ENCODE peak calls at places on chromosomes 11 and 22, in seven cellular contexts. One of them, this sample, is unnamed.
A peak's percentile ranks its signal among the peaks of the same experiment; 100 is the strongest.

GRCh38 chr11:128302425-128303186 is 284.8 kb downstream of the ETS1 start:
- DNase-seq in right lobe of liver: no peak
- DNase-seq in adrenal gland: no peak
- DNase-seq in endothelial cell of umbilical vein: no peak
- DNase-seq in A549: no peak
- DNase-seq in transverse colon: peak; percentile 33
- DNase-seq in uterus: no peak
- DNase-seq in this sample: no peak

GRCh38 chr11:15750535-15751297 is 605.6 kb downstream of the SOX6 start:
- DNase-seq in adrenal gland: no peak
- DNase-seq in uterus: no peak
- DNase-seq in endothelial cell of umbilical vein: no peak
- DNase-seq in A549: no peak
- DNase-seq in transverse colon: no peak
- DNase-seq in right lobe of liver: no peak
- DNase-seq in this sample: no peak

GRCh38 chr11:120346233-120346632 is 10.0 kb downstream of the ARHGEF12 start:
- DNase-seq in right lobe of liver: no peak
- DNase-seq in A549: no peak
- DNase-seq in transverse colon: no peak
- DNase-seq in adrenal gland: no peak
- DNase-seq in uterus: no peak
- DNase-seq in endothelial cell of umbilical vein: no peak
- DNase-seq in this sample: no peak

GRCh38 chr11:2375964-2376551 is 1.1 kb upstream of the CD81 start:
- DNase-seq in endothelial cell of umbilical vein: no peak
- DNase-seq in uterus: no peak
- DNase-seq in right lobe of liver: no peak
- DNase-seq in adrenal gland: peak; percentile 1
- DNase-seq in transverse colon: no peak
- DNase-seq in A549: no peak
- DNase-seq in this sample: no peak

GRCh38 chr11:134063991-134064747 is 4.7 kb upstream of the JAM3 start:
- DNase-seq in right lobe of liver: no peak
- DNase-seq in adrenal gland: no peak
- DNase-seq in A549: no peak
- DNase-seq in endothelial cell of umbilical vein: no peak
- DNase-seq in uterus: no peak
- DNase-seq in transverse colon: no peak
- DNase-seq in this sample: no peak

GRCh38 chr22:25750569-25751173 is 8.7 kb downstream of the MYO18B start:
- DNase-seq in right lobe of liver: no peak
- DNase-seq in endothelial cell of umbilical vein: no peak
- DNase-seq in adrenal gland: no peak
- DNase-seq in uterus: no peak
- DNase-seq in A549: no peak
- DNase-seq in transverse colon: no peak
- DNase-seq in this sample: no peak

GRCh38 chr11:88359529-88359928 is 22.0 kb upstream of the CTSC start:
- DNase-seq in transverse colon: no peak
- DNase-seq in adrenal gland: no peak
- DNase-seq in right lobe of liver: no peak
- DNase-seq in uterus: no peak
- DNase-seq in endothelial cell of umbilical vein: no peak
- DNase-seq in A549: no peak
- DNase-seq in this sample: no peak

GRCh38 chr22:40602231-40602630 is 34.3 kb downstream of the MRTFA start:
- DNase-seq in endothelial cell of umbilical vein: no peak
- DNase-seq in adrenal gland: no peak
- DNase-seq in transverse colon: no peak
- DNase-seq in A549: no peak
- DNase-seq in uterus: no peak
- DNase-seq in right lobe of liver: no peak
- DNase-seq in this sample: no peak

GRCh38 chr11:16987205-16987568 is 27.0 kb downstream of the PLEKHA7 start:
- DNase-seq in A549: no peak
- DNase-seq in transverse colon: peak; percentile 82
- DNase-seq in uterus: no peak
- DNase-seq in adrenal gland: no peak
- DNase-seq in endothelial cell of umbilical vein: no peak
- DNase-seq in right lobe of liver: no peak
- DNase-seq in this sample: no peak

GRCh38 chr11:128968916-128969315 is 26.2 kb upstream of the TP53AIP1 start:
- DNase-seq in uterus: no peak
- DNase-seq in right lobe of liver: no peak
- DNase-seq in transverse colon: no peak
- DNase-seq in adrenal gland: no peak
- DNase-seq in A549: no peak
- DNase-seq in endothelial cell of umbilical vein: no peak
- DNase-seq in this sample: no peak

GRCh38 chr11:94897330-94897768 is 76.0 kb downstream of the CWC15 start:
- DNase-seq in adrenal gland: peak; percentile 52
- DNase-seq in endothelial cell of umbilical vein: peak; percentile 61
- DNase-seq in right lobe of liver: peak; percentile 35
- DNase-seq in A549: peak; percentile 10
- DNase-seq in uterus: peak; percentile 54
- DNase-seq in transverse colon: peak; percentile 47
- DNase-seq in this sample: no peak

GRCh38 chr22:23565288-23565941 is 14.7 kb downstream of the IGLL1 start:
- DNase-seq in endothelial cell of umbilical vein: no peak
- DNase-seq in A549: no peak
- DNase-seq in adrenal gland: no peak
- DNase-seq in right lobe of liver: peak; percentile 38
- DNase-seq in uterus: no peak
- DNase-seq in transverse colon: peak; percentile 27
- DNase-seq in this sample: no peak

GRCh38 chr11:1339066-1339675 is 29.7 kb upstream of the TOLLIP start:
- DNase-seq in transverse colon: no peak
- DNase-seq in uterus: no peak
- DNase-seq in A549: no peak
- DNase-seq in endothelial cell of umbilical vein: no peak
- DNase-seq in adrenal gland: no peak
- DNase-seq in right lobe of liver: no peak
- DNase-seq in this sample: no peak

GRCh38 chr11:6988506-6988905 is 31.6 kb downstream of the ZNF214 start:
- DNase-seq in A549: no peak
- DNase-seq in adrenal gland: no peak
- DNase-seq in transverse colon: no peak
- DNase-seq in uterus: no peak
- DNase-seq in endothelial cell of umbilical vein: no peak
- DNase-seq in right lobe of liver: no peak
- DNase-seq in this sample: no peak

GRCh38 chr11:121870202-121871045 is 245.6 kb downstream of the BLID start:
- DNase-seq in adrenal gland: no peak
- DNase-seq in uterus: no peak
- DNase-seq in endothelial cell of umbilical vein: no peak
- DNase-seq in A549: no peak
- DNase-seq in transverse colon: no peak
- DNase-seq in right lobe of liver: no peak
- DNase-seq in this sample: no peak

GRCh38 chr22:27795053-27795452 is 6.5 kb downstream of the MN1 start:
- DNase-seq in A549: no peak
- DNase-seq in endothelial cell of umbilical vein: no peak
- DNase-seq in uterus: no peak
- DNase-seq in adrenal gland: no peak
- DNase-seq in right lobe of liver: no peak
- DNase-seq in transverse colon: no peak
- DNase-seq in this sample: no peak

GRCh38 chr11:64037027-64037633 is 1.4 kb downstream of the FLRT1 start:
- DNase-seq in A549: no peak
- DNase-seq in right lobe of liver: no peak
- DNase-seq in uterus: no peak
- DNase-seq in transverse colon: no peak
- DNase-seq in endothelial cell of umbilical vein: no peak
- DNase-seq in adrenal gland: no peak
- DNase-seq in this sample: no peak

GRCh38 chr11:108069947-108070346 is 51.4 kb upstream of the ACAT1 start:
- DNase-seq in uterus: no peak
- DNase-seq in endothelial cell of umbilical vein: peak; percentile 29
- DNase-seq in adrenal gland: no peak
- DNase-seq in A549: no peak
- DNase-seq in right lobe of liver: no peak
- DNase-seq in transverse colon: no peak
- DNase-seq in this sample: no peak

GRCh38 chr22:22048981-22049531 is 66.5 kb upstream of the TOP3B start:
- DNase-seq in transverse colon: no peak
- DNase-seq in A549: no peak
- DNase-seq in right lobe of liver: no peak
- DNase-seq in uterus: no peak
- DNase-seq in endothelial cell of umbilical vein: no peak
- DNase-seq in adrenal gland: no peak
- DNase-seq in this sample: no peak

GRCh38 chr11:6604081-6604626 is 580 bp downstream of the ILK start:
- DNase-seq in endothelial cell of umbilical vein: peak; percentile 79
- DNase-seq in transverse colon: peak; percentile 57
- DNase-seq in uterus: no peak
- DNase-seq in right lobe of liver: no peak
- DNase-seq in adrenal gland: peak; percentile 61
- DNase-seq in A549: peak; percentile 47
- DNase-seq in this sample: no peak

GRCh38 chr11:92758216-92758615 is 211.2 kb upstream of the MTNR1B start:
- DNase-seq in transverse colon: no peak
- DNase-seq in adrenal gland: no peak
- DNase-seq in uterus: no peak
- DNase-seq in endothelial cell of umbilical vein: no peak
- DNase-seq in right lobe of liver: no peak
- DNase-seq in A549: no peak
- DNase-seq in this sample: no peak

GRCh38 chr11:8615633-8616032 is 21.6 kb upstream of the STK33 start:
- DNase-seq in right lobe of liver: no peak
- DNase-seq in adrenal gland: no peak
- DNase-seq in A549: no peak
- DNase-seq in transverse colon: no peak
- DNase-seq in endothelial cell of umbilical vein: no peak
- DNase-seq in uterus: no peak
- DNase-seq in this sample: no peak

GRCh38 chr22:28799834-28800307 is 498 bp downstream of the XBP1 start:
- DNase-seq in uterus: peak; percentile 66
- DNase-seq in transverse colon: peak; percentile 73
- DNase-seq in endothelial cell of umbilical vein: peak; percentile 68
- DNase-seq in adrenal gland: peak; percentile 71
- DNase-seq in A549: no peak
- DNase-seq in right lobe of liver: peak; percentile 68
- DNase-seq in this sample: no peak

GRCh38 chr22:31347251-31348008 is 1.3 kb upstream of the PATZ1 start:
- DNase-seq in adrenal gland: peak; percentile 71
- DNase-seq in endothelial cell of umbilical vein: peak; percentile 68
- DNase-seq in A549: peak; percentile 20
- DNase-seq in transverse colon: peak; percentile 72
- DNase-seq in uterus: peak; percentile 64
- DNase-seq in right lobe of liver: peak; percentile 69
- DNase-seq in this sample: no peak
- TF ChIP-seq POLR2A in adrenal gland: peak; percentile 45
- TF ChIP-seq POLR2A in endothelial cell of umbilical vein: peak; percentile 77
- TF ChIP-seq POLR2A in A549: no peak
- TF ChIP-seq POLR2A in transverse colon: peak; percentile 41
- TF ChIP-seq POLR2A in uterus: no peak
- TF ChIP-seq POLR2A in right lobe of liver: no peak
- TF ChIP-seq POLR2A in this sample: no peak

GRCh38 chr11:110434952-110435779 is 5.4 kb downstream of the FDX1 start:
- DNase-seq in A549: no peak
- DNase-seq in adrenal gland: no peak
- DNase-seq in transverse colon: peak; percentile 20
- DNase-seq in uterus: no peak
- DNase-seq in right lobe of liver: no peak
- DNase-seq in endothelial cell of umbilical vein: no peak
- DNase-seq in this sample: no peak

GRCh38 chr11:110435780-110436717 is 6.3 kb downstream of the FDX1 start:
- DNase-seq in adrenal gland: no peak
- DNase-seq in transverse colon: no peak
- DNase-seq in right lobe of liver: no peak
- DNase-seq in uterus: no peak
- DNase-seq in A549: no peak
- DNase-seq in endothelial cell of umbilical vein: no peak
- DNase-seq in this sample: no peak

GRCh38 chr11:110433393-110434333 is 3.9 kb downstream of the FDX1 start:
- DNase-seq in A549: no peak
- DNase-seq in endothelial cell of umbilical vein: peak; percentile 47
- DNase-seq in right lobe of liver: no peak
- DNase-seq in uterus: no peak
- DNase-seq in transverse colon: no peak
- DNase-seq in adrenal gland: no peak
- DNase-seq in this sample: no peak

GRCh38 chr11:110432713-110433392 is 3.1 kb downstream of the FDX1 start:
- DNase-seq in A549: no peak
- DNase-seq in uterus: no peak
- DNase-seq in transverse colon: no peak
- DNase-seq in endothelial cell of umbilical vein: peak; percentile 57
- DNase-seq in right lobe of liver: no peak
- DNase-seq in adrenal gland: no peak
- DNase-seq in this sample: no peak

GRCh38 chr11:110438017-110438416 is 8.3 kb downstream of the FDX1 start:
- DNase-seq in uterus: no peak
- DNase-seq in A549: no peak
- DNase-seq in adrenal gland: no peak
- DNase-seq in transverse colon: no peak
- DNase-seq in right lobe of liver: no peak
- DNase-seq in endothelial cell of umbilical vein: no peak
- DNase-seq in this sample: no peak
- H3K9me3 ChIP-seq in uterus: no peaks in the 10 kb centered on the region
- H3K9me3 ChIP-seq in A549: no peaks in the 10 kb centered on the region
- H3K9me3 ChIP-seq in adrenal gland: no peaks in the 10 kb centered on the region
- H3K9me3 ChIP-seq in transverse colon: no peaks in the 10 kb centered on the region
- H3K9me3 ChIP-seq in right lobe of liver: no peaks in the 10 kb centered on the region
- H3K9me3 ChIP-seq in endothelial cell of umbilical vein: no peaks in the 10 kb centered on the region
- H3K9me3 ChIP-seq in this sample: no peaks in the 10 kb centered on the region

GRCh38 chr11:26993965-26994446 is at the start of gene FIBIN:
- DNase-seq in right lobe of liver: no peak
- DNase-seq in transverse colon: peak; percentile 10
- DNase-seq in endothelial cell of umbilical vein: no peak
- DNase-seq in uterus: peak; percentile 46
- DNase-seq in A549: no peak
- DNase-seq in adrenal gland: no peak
- DNase-seq in this sample: no peak
- TF ChIP-seq CTCF in right lobe of liver: no peak
- TF ChIP-seq CTCF in transverse colon: no peak
- TF ChIP-seq CTCF in endothelial cell of umbilical vein: no peak
- TF ChIP-seq CTCF in uterus: no peak
- TF ChIP-seq CTCF in A549: no peak
- TF ChIP-seq CTCF in adrenal gland: no peak
- TF ChIP-seq CTCF in this sample: no peak

GRCh38 chr22:36387914-36388864 is at the start of gene MYH9:
- DNase-seq in endothelial cell of umbilical vein: peak; percentile 100
- DNase-seq in adrenal gland: peak; percentile 100
- DNase-seq in transverse colon: peak; percentile 100
- DNase-seq in uterus: peak; percentile 100
- DNase-seq in right lobe of liver: peak; percentile 100
- DNase-seq in A549: peak; percentile 92
- DNase-seq in this sample: peak; percentile 97
- TF ChIP-seq POLR2A in endothelial cell of umbilical vein: peak; percentile 98
- TF ChIP-seq POLR2A in adrenal gland: peak; percentile 99
- TF ChIP-seq POLR2A in transverse colon: peak; percentile 97
- TF ChIP-seq POLR2A in uterus: peak; percentile 100
- TF ChIP-seq POLR2A in right lobe of liver: peak; percentile 99
- TF ChIP-seq POLR2A in A549: peak; percentile 97
- TF ChIP-seq POLR2A in this sample: peak; percentile 100